ENCODE peak calls at places on chromosome 13, in seven cellular contexts. M is GM04503; F is HEK293T; L is stimulated activated CD4-positive, alpha-beta T cell treated with anti-CD3 and anti-CD28 coated beads, Interleukin-15, amount 100 ng/mL, for 48 hours; I is dermis microvascular lymphatic vessel endothelial cell; N is MCF 10A; O is amniotic epithelial cell. X is an unnamed sample.
A peak's percentile ranks its signal among the peaks of the same experiment; 100 is the strongest.

GRCh38 chr13:33761744-33762143 is 56.2 kb upstream of the RFC3 start:
- DNase-seq in O (no peak), L (no peak), I (no peak), F (peak; percentile 31), N (peak; percentile 12), M (no peak), X (no peak)

GRCh38 chr13:99215466-99215865 is 14.8 kb downstream of the UBAC2 start:
- DNase-seq in O (no peak), I (no peak), F (no peak), L (no peak), M (no peak), N (no peak), X (no peak)

GRCh38 chr13:31350560-31350959 is 150.8 kb downstream of the B3GLCT start:
- DNase-seq in O (no peak), I (no peak), F (no peak), N (no peak), L (no peak), M (no peak), X (no peak)

GRCh38 chr13:90947976-90948375 is 399.5 kb upstream of the MIR17HG start:
- DNase-seq in N (no peak), L (no peak), O (peak; percentile 10), F (no peak), I (no peak), M (no peak), X (no peak)

GRCh38 chr13:97329331-97329730 is 104.6 kb upstream of the RAP2A start:
- DNase-seq in M (no peak), I (no peak), O (peak; percentile 40), L (no peak), N (no peak), F (no peak), X (no peak)

GRCh38 chr13:32453981-32454380 is 26.1 kb upstream of the N4BP2L1 start:
- DNase-seq in O (no peak), F (no peak), I (no peak), N (no peak), L (no peak), M (no peak), X (no peak)

GRCh38 chr13:25095862-25096453 is at the start of gene PABPC3:
- DNase-seq in M (no peak), O (no peak), L (no peak), I (no peak), F (no peak), N (no peak), X (no peak)

GRCh38 chr13:32889986-32890565 is 126.1 kb upstream of the KL start:
- DNase-seq in F (no peak), O (peak; percentile 21), L (no peak), M (no peak), I (no peak), N (no peak), X (no peak)

GRCh38 chr13:112486386-112487126 is 101.4 kb downstream of the TUBGCP3 start:
- DNase-seq in M (peak; percentile 22), I (no peak), O (peak; percentile 21), L (no peak), F (no peak), N (no peak), X (no peak)

GRCh38 chr13:32021785-32022184 is 9.8 kb upstream of the FRY start:
- DNase-seq in L (no peak), M (no peak), N (no peak), I (no peak), O (no peak), F (no peak), X (no peak)

GRCh38 chr13:60431108-60431700 is 34.2 kb downstream of the TDRD3 start:
- DNase-seq in O (peak; percentile 70), L (no peak), F (peak; percentile 21), I (peak; percentile 64), M (peak; percentile 18), N (peak; percentile 55), X (peak; percentile 46)

GRCh38 chr13:114018461-114019055 is 44.7 kb upstream of the C13orf46 start:
- DNase-seq in I (no peak), M (no peak), O (no peak), F (no peak), N (no peak), L (no peak), X (no peak)

GRCh38 chr13:40313269-40314200 is 352.9 kb downstream of the FOXO1 start:
- DNase-seq in M (no peak), I (peak; percentile 99), N (no peak), F (no peak), L (no peak), O (no peak), X (peak; percentile 9)

GRCh38 chr13:113861433-113862030 is 2.3 kb downstream of the GAS6 start:
- DNase-seq in M (no peak), N (peak; percentile 73), L (no peak), I (no peak), F (no peak), O (peak; percentile 33), X (no peak)

GRCh38 chr13:54563286-54563685 is 1534.7 kb downstream of the OLFM4 start:
- DNase-seq in M (no peak), N (peak; percentile 0), O (no peak), I (no peak), L (no peak), F (no peak), X (peak; percentile 47)

GRCh38 chr13:90443268-90443667 is 904.2 kb upstream of the MIR17HG start:
- DNase-seq in F (no peak), I (no peak), L (no peak), N (no peak), M (no peak), O (no peak), X (no peak)

GRCh38 chr13:77143325-77143907 is 116.5 kb upstream of the FBXL3 start:
- DNase-seq in N (peak; percentile 77), L (no peak), I (no peak), F (no peak), M (no peak), O (peak; percentile 84), X (no peak)

GRCh38 chr13:49649244-49649962 is 21.1 kb downstream of the ARL11 start:
- DNase-seq in F (no peak), L (no peak), N (peak; percentile 54), O (peak; percentile 65), M (no peak), I (no peak), X (no peak)

GRCh38 chr13:51479199-51479523 is 26.3 kb upstream of the INTS6 start:
- DNase-seq in O (peak; percentile 35), F (no peak), N (peak; percentile 43), M (peak; percentile 21), I (no peak), L (no peak), X (no peak)

GRCh38 chr13:106417467-106418110 is 117.9 kb downstream of the EFNB2 start:
- DNase-seq in I (no peak), F (no peak), L (no peak), M (no peak), N (no peak), O (no peak), X (no peak)

GRCh38 chr13:30798776-30799625 is 63.7 kb downstream of the ALOX5AP start:
- DNase-seq in M (no peak), I (no peak), F (no peak), O (peak; percentile 85), L (no peak), N (no peak), X (no peak)

GRCh38 chr13:84823528-84823927 is 941.3 kb upstream of the SLITRK1 start:
- DNase-seq in O (no peak), F (no peak), I (no peak), M (no peak), N (no peak), L (no peak), X (no peak)

GRCh38 chr13:74550039-74550438 is 415.8 kb upstream of the KLF12 start:
- DNase-seq in L (no peak), I (no peak), O (peak; percentile 15), M (peak; percentile 9), N (no peak), F (no peak), X (no peak)

GRCh38 chr13:37229931-37230330 is 124.5 kb upstream of the CSNK1A1L start:
- DNase-seq in N (no peak), I (no peak), F (no peak), L (no peak), O (no peak), M (no peak), X (no peak)

GRCh38 chr13:82292334-82292733 is 1589.9 kb downstream of the SLITRK1 start:
- DNase-seq in N (no peak), M (no peak), L (no peak), O (no peak), I (no peak), F (no peak), X (no peak)

GRCh38 chr13:30759748-30760147 is 24.4 kb downstream of the ALOX5AP start:
- DNase-seq in N (no peak), L (no peak), O (peak; percentile 72), F (no peak), I (no peak), M (no peak), X (no peak)

X was measured in COLO829.